ENCODE peak calls at places on chromosome 19, in ten cellular contexts. One of them, this sample, is unnamed.

GRCh38 chr19:48629599-48630288 is 7.4 kb downstream of the DBP start:
- DNase-seq in uterus: peak; percentile 65
- DNase-seq in right lobe of liver: peak; percentile 44
- DNase-seq in sigmoid colon: peak; percentile 87
- DNase-seq in heart left ventricle: peak; percentile 42
- DNase-seq in adrenal gland: peak; percentile 95
- DNase-seq in tibial nerve: no peak
- DNase-seq in ovary: peak; percentile 91
- DNase-seq in A549: no peak
- DNase-seq in GM12878: no peak
- DNase-seq in this sample: peak; percentile 93

GRCh38 chr19:49210108-49210900 is 52.7 kb downstream of the TRPM4 start:
- DNase-seq in uterus: peak; percentile 32
- DNase-seq in right lobe of liver: peak; percentile 91
- DNase-seq in sigmoid colon: peak; percentile 84
- DNase-seq in heart left ventricle: no peak
- DNase-seq in adrenal gland: peak; percentile 60
- DNase-seq in tibial nerve: peak; percentile 23
- DNase-seq in ovary: peak; percentile 61
- DNase-seq in A549: peak; percentile 69
- DNase-seq in GM12878: no peak
- DNase-seq in this sample: peak; percentile 52

GRCh38 chr19:16326401-16327130 is 1.9 kb downstream of the KLF2 start:
- DNase-seq in uterus: no peak
- DNase-seq in right lobe of liver: peak; percentile 40
- DNase-seq in sigmoid colon: no peak
- DNase-seq in heart left ventricle: peak; percentile 42
- DNase-seq in adrenal gland: no peak
- DNase-seq in tibial nerve: no peak
- DNase-seq in ovary: peak; percentile 62
- DNase-seq in A549: no peak
- DNase-seq in GM12878: no peak
- DNase-seq in this sample: peak; percentile 69

GRCh38 chr19:872266-872951 is 12.9 kb downstream of the CFD start:
- DNase-seq in uterus: no peak
- DNase-seq in right lobe of liver: peak; percentile 31
- DNase-seq in sigmoid colon: no peak
- DNase-seq in heart left ventricle: no peak
- DNase-seq in adrenal gland: no peak
- DNase-seq in tibial nerve: peak; percentile 47
- DNase-seq in ovary: peak; percentile 74
- DNase-seq in A549: peak; percentile 93
- DNase-seq in GM12878: peak; percentile 36
- DNase-seq in this sample: peak; percentile 93

GRCh38 chr19:50415661-50416033 is 3.1 kb upstream of the SPIB start:
- DNase-seq in uterus: no peak
- DNase-seq in right lobe of liver: peak; percentile 54
- DNase-seq in sigmoid colon: no peak
- DNase-seq in heart left ventricle: no peak
- DNase-seq in adrenal gland: no peak
- DNase-seq in tibial nerve: no peak
- DNase-seq in ovary: no peak
- DNase-seq in A549: no peak
- DNase-seq in GM12878: peak; percentile 68
- DNase-seq in this sample: peak; percentile 94

GRCh38 chr19:2035590-2035991 is 15.5 kb downstream of the MKNK2 start:
- DNase-seq in uterus: no peak
- DNase-seq in right lobe of liver: no peak
- DNase-seq in sigmoid colon: peak; percentile 66
- DNase-seq in heart left ventricle: no peak
- DNase-seq in adrenal gland: no peak
- DNase-seq in tibial nerve: no peak
- DNase-seq in ovary: no peak
- DNase-seq in A549: no peak
- DNase-seq in GM12878: no peak
- DNase-seq in this sample: peak; percentile 45

GRCh38 chr19:45164577-45165335 is 4.0 kb upstream of the NKPD1 start:
- DNase-seq in uterus: no peak
- DNase-seq in right lobe of liver: peak; percentile 47
- DNase-seq in sigmoid colon: no peak
- DNase-seq in heart left ventricle: peak; percentile 49
- DNase-seq in adrenal gland: peak; percentile 44
- DNase-seq in tibial nerve: no peak
- DNase-seq in ovary: peak; percentile 60
- DNase-seq in A549: peak; percentile 79
- DNase-seq in GM12878: peak; percentile 64
- DNase-seq in this sample: peak; percentile 70

GRCh38 chr19:932647-933552 is 7.1 kb downstream of the ARID3A start:
- DNase-seq in uterus: peak; percentile 81
- DNase-seq in right lobe of liver: peak; percentile 30
- DNase-seq in sigmoid colon: peak; percentile 94
- DNase-seq in heart left ventricle: peak; percentile 79
- DNase-seq in adrenal gland: peak; percentile 44
- DNase-seq in tibial nerve: peak; percentile 64
- DNase-seq in ovary: peak; percentile 87
- DNase-seq in A549: peak; percentile 37
- DNase-seq in GM12878: no peak
- DNase-seq in this sample: peak; percentile 56

GRCh38 chr19:41351339-41352245 is 2.1 kb downstream of the TGFB1 start:
- DNase-seq in uterus: peak; percentile 66
- DNase-seq in right lobe of liver: peak; percentile 73
- DNase-seq in sigmoid colon: peak; percentile 82
- DNase-seq in heart left ventricle: peak; percentile 78
- DNase-seq in adrenal gland: peak; percentile 64
- DNase-seq in tibial nerve: peak; percentile 53
- DNase-seq in ovary: peak; percentile 74
- DNase-seq in A549: no peak
- DNase-seq in GM12878: no peak
- DNase-seq in this sample: peak; percentile 93
- H3K27ac ChIP-seq in uterus: peak overlapping the region; percentile 96
- H3K27ac ChIP-seq in right lobe of liver: peak overlapping the region; percentile 41
- H3K27ac ChIP-seq in sigmoid colon: peak overlapping the region; percentile 95
- H3K27ac ChIP-seq in heart left ventricle: peak overlapping the region; percentile 93
- H3K27ac ChIP-seq in adrenal gland: no peak overlapping the region
- H3K27ac ChIP-seq in tibial nerve: peak overlapping the region; percentile 25
- H3K27ac ChIP-seq in ovary: peak overlapping the region; percentile 77
- H3K27ac ChIP-seq in A549: peak overlapping the region; percentile 92
- H3K27ac ChIP-seq in GM12878: peak overlapping the region; percentile 84
- H3K27ac ChIP-seq in this sample: peak overlapping the region; percentile 99

DNA sequence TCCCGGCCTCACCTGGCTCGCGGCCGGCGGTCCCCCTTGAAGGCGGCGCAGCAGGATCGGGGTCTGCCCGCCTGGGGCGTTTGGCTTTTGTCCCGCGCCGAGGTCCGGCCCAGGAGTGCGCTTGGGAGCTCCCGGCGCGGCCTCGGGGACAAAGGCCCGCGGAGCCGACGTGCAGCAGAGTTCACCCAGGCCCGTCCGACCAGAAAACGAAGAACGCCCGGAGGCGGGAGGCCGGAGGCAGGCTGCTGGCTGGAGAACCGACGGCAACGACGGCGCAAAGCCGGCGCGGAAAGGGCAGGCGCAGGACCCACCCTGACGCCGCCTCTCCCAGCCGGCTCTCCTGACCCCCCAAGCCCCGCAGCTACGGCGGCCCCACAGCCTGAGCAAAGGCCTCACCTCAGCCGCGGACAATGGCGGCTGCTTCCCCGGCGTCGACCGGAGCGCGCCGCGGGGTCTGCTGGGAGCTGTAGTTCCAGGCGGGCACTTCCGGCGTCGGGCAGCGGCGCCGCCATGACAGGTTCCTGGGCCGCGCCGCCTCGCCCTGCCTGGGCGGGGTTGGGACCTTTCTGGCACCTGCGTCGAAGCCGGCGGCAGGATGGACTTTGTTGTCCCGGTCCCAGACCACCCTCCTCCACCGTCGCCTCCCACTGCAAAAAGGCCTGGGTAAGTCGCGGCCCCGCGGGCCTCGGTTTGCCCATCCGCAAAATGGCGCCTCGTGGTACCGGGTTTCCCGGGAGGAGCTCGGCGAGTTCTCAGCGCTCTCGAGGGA is at the start of gene ZNF606:
- DNase-seq in uterus: peak; percentile 86
- DNase-seq in right lobe of liver: peak; percentile 91
- DNase-seq in sigmoid colon: peak; percentile 91
- DNase-seq in heart left ventricle: peak; percentile 92
- DNase-seq in adrenal gland: peak; percentile 87
- DNase-seq in tibial nerve: peak; percentile 64
- DNase-seq in ovary: peak; percentile 88
- DNase-seq in A549: peak; percentile 95
- DNase-seq in GM12878: peak; percentile 31
- DNase-seq in this sample: peak; percentile 94
- TF ChIP-seq CTCF in uterus: no peak
- TF ChIP-seq CTCF in right lobe of liver: no peak
- TF ChIP-seq CTCF in sigmoid colon: no peak
- TF ChIP-seq CTCF in heart left ventricle: no peak
- TF ChIP-seq CTCF in adrenal gland: no peak
- TF ChIP-seq CTCF in tibial nerve: no peak
- TF ChIP-seq CTCF in ovary: no peak
- TF ChIP-seq CTCF in A549: no peak
- TF ChIP-seq CTCF in GM12878: no peak
- TF ChIP-seq CTCF in this sample: no peak

GRCh38 chr19:10086032-10086903 is at the start of gene SHFL:
- DNase-seq in uterus: peak; percentile 82
- DNase-seq in right lobe of liver: peak; percentile 90
- DNase-seq in sigmoid colon: peak; percentile 88
- DNase-seq in heart left ventricle: peak; percentile 82
- DNase-seq in adrenal gland: peak; percentile 77
- DNase-seq in tibial nerve: peak; percentile 50
- DNase-seq in ovary: peak; percentile 86
- DNase-seq in A549: no peak
- DNase-seq in GM12878: no peak
- DNase-seq in this sample: peak; percentile 89
- TF ChIP-seq POLR2A in uterus: peak; percentile 68
- TF ChIP-seq POLR2A in right lobe of liver: peak; percentile 75
- TF ChIP-seq POLR2A in sigmoid colon: no peak
- TF ChIP-seq POLR2A in heart left ventricle: no peak
- TF ChIP-seq POLR2A in adrenal gland: no peak
- TF ChIP-seq POLR2A in tibial nerve: no peak
- TF ChIP-seq POLR2A in ovary: no peak
- TF ChIP-seq POLR2A in A549: no peak
- TF ChIP-seq POLR2A in GM12878: peak; percentile 83
- TF ChIP-seq POLR2A in this sample: peak; percentile 43

DNA sequence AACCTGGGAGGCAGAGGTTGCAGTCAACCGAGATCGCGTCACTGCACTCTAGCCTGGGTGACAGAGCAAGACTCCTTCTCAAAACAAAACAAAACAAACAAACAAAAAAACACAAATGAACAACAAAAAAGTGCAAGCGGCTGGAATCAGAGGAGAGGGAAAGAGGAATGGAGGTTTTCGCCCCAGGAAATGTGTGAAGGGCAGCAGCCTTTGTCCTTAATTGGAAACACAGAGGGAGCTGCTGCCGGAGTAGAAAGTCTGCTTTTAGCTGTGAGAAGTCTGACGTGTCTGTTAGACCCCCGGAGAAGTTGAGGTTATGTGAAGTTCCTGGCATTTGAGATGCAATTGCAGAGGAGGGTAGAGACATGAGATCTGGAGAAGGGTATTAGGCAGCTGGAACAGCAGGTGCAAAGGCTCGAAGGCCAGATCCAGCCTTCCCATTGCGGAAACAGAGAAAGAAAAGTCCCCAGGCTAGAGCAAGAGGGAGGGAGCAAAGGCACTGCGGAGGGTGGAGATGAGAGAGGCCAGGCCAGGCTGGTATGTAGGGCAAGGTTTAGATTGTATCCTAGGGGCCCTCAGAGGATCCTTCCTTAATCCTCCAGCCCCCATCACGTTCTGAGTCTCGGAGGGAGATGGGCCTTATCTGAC is 475 bp downstream of the TMIGD2 start:
- DNase-seq in uterus: no peak
- DNase-seq in right lobe of liver: no peak
- DNase-seq in sigmoid colon: no peak
- DNase-seq in heart left ventricle: no peak
- DNase-seq in adrenal gland: no peak
- DNase-seq in tibial nerve: no peak
- DNase-seq in ovary: no peak
- DNase-seq in A549: no peak
- DNase-seq in GM12878: no peak
- DNase-seq in this sample: no peak
- H3K27ac ChIP-seq in uterus: no peak overlapping the region
- H3K27ac ChIP-seq in right lobe of liver: no peak overlapping the region
- H3K27ac ChIP-seq in sigmoid colon: no peak overlapping the region
- H3K27ac ChIP-seq in heart left ventricle: no peak overlapping the region
- H3K27ac ChIP-seq in adrenal gland: no peak overlapping the region
- H3K27ac ChIP-seq in tibial nerve: no peak overlapping the region
- H3K27ac ChIP-seq in ovary: no peak overlapping the region
- H3K27ac ChIP-seq in A549: no peak overlapping the region
- H3K27ac ChIP-seq in GM12878: no peak overlapping the region
- H3K27ac ChIP-seq in this sample: no peak overlapping the region

GRCh38 chr19:23822735-23823134 is 64.0 kb upstream of the ZNF681 start:
- DNase-seq in uterus: no peak
- DNase-seq in right lobe of liver: no peak
- DNase-seq in sigmoid colon: no peak
- DNase-seq in heart left ventricle: no peak
- DNase-seq in adrenal gland: no peak
- DNase-seq in tibial nerve: no peak
- DNase-seq in ovary: no peak
- DNase-seq in A549: no peak
- DNase-seq in GM12878: no peak
- DNase-seq in this sample: no peak

GRCh38 chr19:23817519-23817918 is 58.8 kb upstream of the ZNF681 start:
- DNase-seq in uterus: peak; percentile 62
- DNase-seq in right lobe of liver: peak; percentile 20
- DNase-seq in sigmoid colon: no peak
- DNase-seq in heart left ventricle: no peak
- DNase-seq in adrenal gland: peak; percentile 82
- DNase-seq in tibial nerve: no peak
- DNase-seq in ovary: no peak
- DNase-seq in A549: peak; percentile 52
- DNase-seq in GM12878: no peak
- DNase-seq in this sample: peak; percentile 36
- TF ChIP-seq CTCF in uterus: no peak
- TF ChIP-seq CTCF in right lobe of liver: peak; percentile 24
- TF ChIP-seq CTCF in sigmoid colon: no peak
- TF ChIP-seq CTCF in heart left ventricle: peak; percentile 37
- TF ChIP-seq CTCF in adrenal gland: peak; percentile 11
- TF ChIP-seq CTCF in tibial nerve: no peak
- TF ChIP-seq CTCF in ovary: no peak
- TF ChIP-seq CTCF in A549: no peak
- TF ChIP-seq CTCF in GM12878: no peak
- TF ChIP-seq CTCF in this sample: peak; percentile 13

This sample was measured in Peyer's patch.